ENCODE peak calls at places on chromosomes 2 and 18, in ten cellular contexts. H, Q, K, C, Y, U, G, P, S and W are unnamed samples. For H3K36me3, the result is how much of the 10 kb centered on the place peaks cover.

GRCh38 chr2:198615972-198616371 is 811.6 kb downstream of the PLCL1 start:
- DNase-seq in H (no peak), Q (no peak), K (no peak), C (no peak), Y (no peak), U (no peak), G (peak), P (no peak), S (no peak), W (no peak)

GRCh38 chr2:104851236-104852160 is 2.4 kb upstream of the POU3F3 start:
- DNase-seq in H (no peak), Q (no peak), K (no peak), C (no peak), Y (no peak), U (no peak), G (no peak), P (no peak), S (no peak), W (no peak)

GRCh38 chr2:203683932-203684556 is 22.4 kb upstream of the CD28 start:
- DNase-seq in H (no peak), Q (no peak), K (no peak), C (no peak), Y (no peak), U (no peak), G (peak), P (peak), S (no peak), W (peak)

GRCh38 chr2:29009711-29010677 is 28.9 kb downstream of the TOGARAM2 start:
- DNase-seq in H (no peak), Q (peak), K (no peak), C (no peak), Y (no peak), U (no peak), G (no peak), P (no peak), S (no peak), W (no peak)

GRCh38 chr18:50131591-50131990 is 63.4 kb downstream of the MYO5B start:
- DNase-seq in H (no peak), Q (no peak), K (no peak), C (no peak), Y (no peak), U (no peak), G (no peak), P (no peak), S (no peak), W (no peak)

GRCh38 chr2:183541766-183542165 is 417.5 kb downstream of the NUP35 start:
- DNase-seq in H (no peak), Q (no peak), K (no peak), C (no peak), Y (no peak), U (no peak), G (peak), P (no peak), S (no peak), W (peak)

GRCh38 chr2:44191739-44192138 is 23.1 kb downstream of the PPM1B start:
- DNase-seq in H (no peak), Q (no peak), K (no peak), C (no peak), Y (no peak), U (no peak), G (no peak), P (no peak), S (no peak), W (no peak)

GRCh38 chr2:207184348-207184747 is 18.6 kb upstream of the KLF7 start:
- DNase-seq in H (no peak), Q (no peak), K (no peak), C (no peak), Y (no peak), U (no peak), G (peak), P (no peak), S (no peak), W (no peak)

GRCh38 chr2:221435161-221435560 is 136.9 kb downstream of the EPHA4 start:
- DNase-seq in H (no peak), Q (no peak), K (no peak), C (no peak), Y (no peak), U (no peak), G (no peak), P (no peak), S (no peak), W (no peak)

GRCh38 chr18:49343179-49343578 is 117.3 kb downstream of the DYM start:
- DNase-seq in H (no peak), Q (no peak), K (no peak), C (no peak), Y (no peak), U (no peak), G (no peak), P (no peak), S (no peak), W (no peak)

GRCh38 chr2:237208373-237209045 is 122.8 kb downstream of the COPS8 start:
- DNase-seq in H (no peak), Q (no peak), K (no peak), C (no peak), Y (no peak), U (no peak), G (peak), P (no peak), S (no peak), W (no peak)

GRCh38 chr2:29115797-29116781 is 874 bp downstream of the CLIP4 start:
- DNase-seq in H (peak), Q (peak), K (peak), C (peak), Y (peak), U (peak), G (peak), P (no peak), S (peak), W (no peak)

GRCh38 chr2:177031435-177032222 is 181.0 kb upstream of the HNRNPA3 start:
- DNase-seq in H (no peak), Q (no peak), K (no peak), C (no peak), Y (no peak), U (no peak), G (no peak), P (no peak), S (no peak), W (no peak)

GRCh38 chr18:42292654-42293053 is 337.6 kb downstream of the PIK3C3 start:
- DNase-seq in H (no peak), Q (no peak), K (no peak), C (no peak), Y (no peak), U (no peak), G (no peak), P (no peak), S (no peak), W (no peak)

GRCh38 chr2:72136349-72136748 is 11.3 kb downstream of the CYP26B1 start:
- DNase-seq in H (peak), Q (peak), K (no peak), C (no peak), Y (no peak), U (no peak), G (no peak), P (no peak), S (no peak), W (peak)

GRCh38 chr2:145483854-145484253 is 963.9 kb upstream of the ZEB2 start:
- DNase-seq in H (no peak), Q (no peak), K (no peak), C (no peak), Y (no peak), U (no peak), G (no peak), P (no peak), S (no peak), W (no peak)

GRCh38 chr2:203484266-203485112 is 50.6 kb downstream of the RAPH1 start:
- DNase-seq in H (no peak), Q (no peak), K (no peak), C (peak), Y (no peak), U (peak), G (no peak), P (no peak), S (peak), W (no peak)

GRCh38 chr2:27903649-27904544 is 13.4 kb downstream of the BABAM2 start:
- DNase-seq in H (no peak), Q (no peak), K (no peak), C (no peak), Y (no peak), U (no peak), G (peak), P (no peak), S (peak), W (no peak)

GRCh38 chr2:12441750-12442626 is 274.7 kb upstream of the TRIB2 start:
- DNase-seq in H (no peak), Q (no peak), K (no peak), C (no peak), Y (no peak), U (no peak), G (no peak), P (no peak), S (no peak), W (no peak)

GRCh38 chr18:22637787-22638186 is 220.1 kb upstream of the CTAGE1 start:
- DNase-seq in H (no peak), Q (no peak), K (no peak), C (no peak), Y (no peak), U (no peak), G (peak), P (no peak), S (no peak), W (no peak)

GRCh38 chr2:25332571-25332970 is 9.2 kb downstream of the DNMT3A start:
- DNase-seq in H (no peak), Q (peak), K (peak), C (no peak), Y (no peak), U (no peak), G (no peak), P (no peak), S (no peak), W (no peak)

GRCh38 chr2:893311-893710 is 57.3 kb upstream of the SNTG2 start:
- DNase-seq in H (no peak), Q (no peak), K (no peak), C (peak), Y (no peak), U (no peak), G (no peak), P (no peak), S (peak), W (no peak)

GRCh38 chr2:176003958-176004357 is 1.9 kb upstream of the LNPK start:
- DNase-seq in H (no peak), Q (no peak), K (no peak), C (no peak), Y (no peak), U (no peak), G (no peak), P (no peak), S (no peak), W (no peak)

GRCh38 chr2:105674859-105675541 is 69.7 kb upstream of the NCK2 start:
- DNase-seq in H (no peak), Q (no peak), K (no peak), C (no peak), Y (no peak), U (no peak), G (no peak), P (no peak), S (no peak), W (no peak)

GRCh38 chr2:15860760-15861159 is 79.6 kb upstream of the MYCN start:
- DNase-seq in H (no peak), Q (no peak), K (no peak), C (no peak), Y (no peak), U (no peak), G (no peak), P (no peak), S (no peak), W (no peak)

GRCh38 chr2:110101280-110101844 is 14.3 kb downstream of the MALL start:
- DNase-seq in H (peak), Q (peak), K (peak), C (peak), Y (peak), U (no peak), G (peak), P (peak), S (peak), W (peak)

GRCh38 chr2:46389417-46389916 is 89.9 kb upstream of the TMEM247 start:
- DNase-seq in H (no peak), Q (no peak), K (no peak), C (no peak), Y (no peak), U (no peak), G (peak), P (no peak), S (no peak), W (no peak)

GRCh38 chr18:56475250-56475649 is 163.1 kb downstream of the TXNL1 start:
- DNase-seq in H (no peak), Q (no peak), K (no peak), C (no peak), Y (no peak), U (no peak), G (peak), P (no peak), S (no peak), W (no peak)

GRCh38 chr2:47655563-47655880 is 127.4 kb upstream of the MSH6 start:
- DNase-seq in H (no peak), Q (no peak), K (no peak), C (no peak), Y (no peak), U (no peak), G (no peak), P (no peak), S (no peak), W (no peak)

GRCh38 chr2:132871829-132872228 is 201.8 kb upstream of the LYPD1 start:
- DNase-seq in H (no peak), Q (no peak), K (no peak), C (no peak), Y (no peak), U (no peak), G (no peak), P (no peak), S (no peak), W (no peak)

GRCh38 chr2:231126123-231126522 is 1.3 kb upstream of the HTR2B start:
- DNase-seq in H (no peak), Q (no peak), K (no peak), C (no peak), Y (no peak), U (no peak), G (no peak), P (no peak), S (no peak), W (no peak)

GRCh38 chr2:231125272-231125671 is 430 bp upstream of the HTR2B start:
- DNase-seq in H (no peak), Q (no peak), K (no peak), C (no peak), Y (no peak), U (no peak), G (no peak), P (no peak), S (no peak), W (no peak)

GRCh38 chr2:231123362-231123898 is 1.4 kb downstream of the HTR2B start:
- DNase-seq in H (no peak), Q (no peak), K (no peak), C (no peak), Y (no peak), U (no peak), G (no peak), P (no peak), S (no peak), W (no peak)

GRCh38 chr2:231127480-231127879 is 2.6 kb upstream of the HTR2B start:
- DNase-seq in H (no peak), Q (no peak), K (no peak), C (no peak), Y (no peak), U (no peak), G (no peak), P (no peak), S (no peak), W (no peak)

DNA sequence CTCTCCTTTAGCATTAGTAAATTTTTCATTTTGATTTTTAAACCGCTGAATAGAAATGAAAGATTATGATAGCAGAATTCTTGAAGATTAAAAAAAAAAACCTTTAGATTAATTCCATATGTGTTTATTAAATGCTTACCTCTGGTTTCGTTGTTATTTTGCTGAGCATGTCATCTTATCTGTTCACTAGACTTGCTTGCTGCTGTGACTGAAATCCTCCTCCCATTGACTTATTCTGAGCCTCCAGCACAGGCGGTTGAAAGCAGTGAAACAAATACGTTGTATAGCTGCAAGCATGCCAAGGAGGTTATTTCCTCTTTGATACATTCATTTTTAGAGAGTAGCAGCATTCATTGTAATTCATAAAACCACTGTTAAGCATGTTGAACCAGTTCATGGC is at the start of gene HTR2B:
- DNase-seq in H (no peak), Q (no peak), K (no peak), C (no peak), Y (no peak), U (no peak), G (no peak), P (no peak), S (peak), W (no peak)
- H3K27ac ChIP-seq in H (no peak), Q (no peak), K (no peak), C (peak), Y (no peak), U (no peak), G (no peak), P (no peak), S (peak), W (no peak)

DNA sequence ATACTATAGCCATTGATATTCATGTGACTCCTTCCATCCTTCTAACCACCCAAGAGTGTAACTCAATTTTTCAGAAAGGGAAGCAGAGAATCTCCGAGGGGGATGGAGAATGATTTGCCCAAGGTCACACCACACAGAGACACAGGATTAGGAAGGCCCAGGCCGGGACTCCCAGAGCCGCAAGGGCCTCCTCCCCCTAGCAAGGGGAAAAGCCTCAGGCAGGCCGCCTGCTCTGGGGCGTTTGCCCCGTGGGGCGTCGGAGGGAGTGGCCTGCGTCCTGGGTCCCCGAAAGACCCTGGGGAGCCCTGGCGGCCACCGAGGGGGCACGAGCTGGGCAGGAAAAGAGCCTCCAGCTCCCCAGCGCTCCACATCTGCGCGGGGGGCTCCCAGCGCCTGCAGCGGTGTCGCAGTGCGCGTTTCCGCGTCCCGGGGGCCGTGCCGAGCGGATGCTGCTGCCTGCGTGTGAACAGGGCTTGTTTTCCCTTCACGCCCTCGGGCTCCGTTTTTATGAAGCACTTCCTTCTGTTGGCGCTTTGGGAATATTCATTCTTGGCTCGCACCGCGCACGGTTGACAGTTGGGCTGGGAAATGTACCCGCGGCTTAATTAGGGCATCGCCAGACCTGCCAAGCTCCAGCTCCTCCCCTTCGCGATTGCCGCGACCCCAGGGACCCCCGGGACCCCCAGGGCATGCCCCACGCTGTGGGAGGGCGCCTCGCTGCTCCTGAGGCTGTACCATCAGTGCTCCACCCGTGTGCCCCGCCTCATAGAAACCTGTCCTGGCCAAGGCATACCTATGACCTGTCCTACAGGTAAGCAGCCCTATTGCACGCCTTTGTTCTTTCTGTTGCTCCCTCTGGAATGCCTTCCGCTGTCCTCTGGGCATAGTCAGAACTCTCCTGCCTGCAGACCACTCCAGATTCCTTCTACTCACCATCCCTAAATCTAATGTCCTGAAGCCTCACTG is 158.9 kb upstream of the GLI2 start:
- DNase-seq in H (no peak), Q (peak), K (peak), C (peak), Y (no peak), U (no peak), G (peak), P (no peak), S (peak), W (no peak)
- H3K4me3 ChIP-seq in H (peak), Q (peak), K (peak), C (peak), Y (peak), U (no peak), G (peak), P (no peak), S (no peak), W (no peak)

DNA sequence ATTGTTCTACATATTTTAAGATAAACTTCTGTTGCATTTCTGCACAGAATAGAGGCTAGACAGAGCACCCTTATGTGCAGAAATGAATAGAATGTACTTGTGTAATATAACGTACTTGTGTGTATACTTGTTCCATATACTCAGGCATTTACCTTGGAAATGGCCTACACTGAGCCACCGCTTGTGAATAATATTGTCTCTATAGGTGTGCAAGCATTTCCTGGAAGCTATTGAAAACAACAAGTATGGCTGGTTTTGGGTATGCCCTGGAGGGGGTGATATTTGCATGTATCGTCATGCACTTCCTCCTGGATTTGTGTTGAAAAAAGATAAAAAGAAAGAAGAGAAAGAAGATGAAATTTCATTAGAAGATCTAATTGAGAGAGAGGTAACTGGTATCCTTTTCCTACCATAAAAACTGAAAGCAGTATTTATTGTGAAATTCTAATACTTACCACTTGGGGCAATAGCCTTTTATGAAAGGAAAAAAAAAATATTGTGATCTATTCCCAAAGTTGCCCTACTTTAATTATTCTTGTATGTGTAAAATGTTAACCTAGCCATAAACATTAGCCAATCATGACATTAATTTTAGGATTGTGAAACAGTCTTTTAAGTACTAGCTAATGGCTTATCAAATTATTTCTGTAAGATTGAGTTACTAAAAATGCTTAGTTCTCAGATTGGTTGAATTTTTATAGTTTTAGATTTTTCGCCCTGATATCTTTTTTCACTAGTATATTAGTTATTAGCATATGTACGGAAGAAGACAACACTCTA is 18.0 kb downstream of the ZC3H15 start:
- DNase-seq in H (no peak), Q (no peak), K (no peak), C (no peak), Y (no peak), U (no peak), G (peak), P (no peak), S (no peak), W (no peak)
- H3K36me3 ChIP-seq in H (half or more), Q (under half), K (under half), C (half or more), Y (half or more), U (half or more), G (half or more), P (under half), S (under half), W (half or more)

DNA sequence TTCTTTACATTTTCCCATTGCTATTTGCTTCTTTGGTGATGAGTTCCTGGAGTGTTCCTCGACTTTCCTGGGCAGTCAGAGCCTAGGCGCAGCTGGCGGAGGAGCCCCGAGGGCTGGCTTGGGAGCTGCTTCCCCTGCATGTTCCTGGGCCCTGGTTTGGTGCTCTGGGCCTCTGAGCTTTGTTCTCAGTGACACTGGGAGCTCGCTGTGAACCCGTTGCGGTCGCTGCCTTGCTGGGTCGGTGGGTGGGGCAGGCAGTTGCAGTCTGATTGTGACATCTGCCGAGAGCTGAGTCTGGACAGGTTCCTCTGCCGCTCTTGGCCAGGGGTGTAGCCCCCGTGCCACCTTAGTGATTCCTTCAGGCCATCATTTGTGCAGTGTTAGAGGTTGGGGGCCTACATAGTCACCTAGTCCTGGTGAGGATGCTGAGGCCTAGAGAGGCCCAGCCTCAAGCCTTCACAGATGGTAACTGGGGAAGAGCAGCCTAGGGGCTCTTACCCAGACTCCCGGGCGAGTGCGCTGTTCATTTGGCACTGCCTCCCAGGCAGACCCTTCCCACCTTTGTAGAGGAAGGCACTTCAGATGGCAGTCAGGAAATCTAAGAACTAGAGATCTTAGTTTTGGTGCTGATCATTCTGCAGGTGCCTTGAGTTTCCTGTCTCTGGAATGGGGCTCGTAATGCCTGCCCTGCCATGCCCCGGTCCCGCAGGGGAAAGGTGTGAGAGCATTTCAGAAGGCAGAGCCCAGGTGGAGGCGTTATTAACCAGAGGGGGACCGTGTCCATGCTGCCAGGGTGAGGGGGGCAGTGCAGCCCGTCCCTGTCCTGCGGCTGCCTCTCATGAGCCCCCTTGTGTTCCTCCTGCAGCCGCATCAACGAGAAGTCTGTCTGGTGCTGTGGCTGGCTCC is 8.4 kb downstream of the ASB1 start:
- DNase-seq in H (no peak), Q (no peak), K (no peak), C (no peak), Y (no peak), U (no peak), G (no peak), P (no peak), S (no peak), W (peak)
- H3K27ac ChIP-seq in H (no peak), Q (no peak), K (no peak), C (no peak), Y (no peak), U (no peak), G (peak), P (peak), S (no peak), W (peak)